ENCODE peak calls at places on chromosomes 2 and 18, in nine cellular contexts. O, V, P, C, U, K, I, M and R are unnamed samples. For H3K4me1, the result is how much of the 10 kb centered on the place peaks cover.

GRCh38 chr2:202052235-202052634 is 18.6 kb downstream of the FZD7 start:
- DNase-seq in C (no peak), V (no peak), P (no peak), M (no peak), I (no peak), U (no peak), K (no peak), O (no peak), R (no peak)

GRCh38 chr2:212328129-212328528 is 210.5 kb downstream of the ERBB4 start:
- DNase-seq in V (no peak), I (peak), P (no peak), U (no peak), K (no peak), M (no peak), C (no peak), O (no peak), R (no peak)

GRCh38 chr2:127217470-127218325 is 2.4 kb downstream of the CYP27C1 start:
- DNase-seq in O (no peak), C (no peak), K (no peak), V (no peak), I (no peak), U (peak), P (peak), M (no peak), R (no peak)

GRCh38 chr2:29837925-29838324 is 83.5 kb downstream of the ALK start:
- DNase-seq in C (no peak), M (no peak), I (no peak), V (no peak), O (no peak), U (no peak), K (no peak), P (no peak), R (no peak)

GRCh38 chr18:23921716-23922285 is 92.8 kb upstream of the TTC39C start:
- DNase-seq in V (no peak), P (no peak), K (no peak), C (no peak), I (no peak), U (no peak), M (no peak), O (no peak), R (no peak)

GRCh38 chr2:231884438-231885140 is 41.6 kb downstream of the NPPC start:
- DNase-seq in K (no peak), M (no peak), U (no peak), O (no peak), V (no peak), C (no peak), P (no peak), I (no peak), R (no peak)

GRCh38 chr2:131040661-131041401 is 52.4 kb downstream of the FAM168B start:
- DNase-seq in V (peak), U (no peak), C (no peak), M (no peak), I (no peak), P (no peak), O (no peak), K (no peak), R (no peak)

GRCh38 chr18:79791141-79791972 is 6.4 kb upstream of the KCNG2 start:
- DNase-seq in O (peak), V (no peak), C (no peak), K (no peak), P (peak), M (peak), U (peak), I (no peak), R (peak)

GRCh38 chr2:109348645-109349554 is 219.9 kb downstream of the SH3RF3 start:
- DNase-seq in C (no peak), O (peak), I (no peak), U (no peak), V (no peak), K (no peak), P (no peak), M (no peak), R (no peak)

GRCh38 chr18:63317982-63318881 is 1.3 kb downstream of the BCL2 start:
- DNase-seq in I (peak), C (peak), U (no peak), V (peak), M (peak), K (no peak), P (no peak), O (peak), R (peak)

GRCh38 chr18:59056706-59057492 is 82.8 kb upstream of the SEC11C start:
- DNase-seq in V (peak), K (no peak), O (peak), U (peak), P (peak), C (no peak), M (peak), I (peak), R (peak)

GRCh38 chr2:217162533-217162932 is 302.7 kb upstream of the TNP1 start:
- DNase-seq in K (no peak), O (no peak), P (peak), V (no peak), U (no peak), I (no peak), M (no peak), C (no peak), R (no peak)

GRCh38 chr2:3868012-3868411 is 164.6 kb downstream of the DCDC2C start:
- DNase-seq in K (no peak), O (no peak), V (no peak), U (no peak), I (no peak), M (no peak), C (no peak), P (no peak), R (no peak)

GRCh38 chr2:130830538-130830937 is 6.2 kb upstream of the ARHGEF4 start:
- DNase-seq in P (no peak), M (no peak), K (no peak), U (no peak), V (no peak), O (no peak), C (no peak), I (no peak), R (no peak)

GRCh38 chr2:52194342-52194741 is 1162.4 kb upstream of the NRXN1 start:
- DNase-seq in O (no peak), I (no peak), M (no peak), P (no peak), U (no peak), V (no peak), K (no peak), C (no peak), R (no peak)

GRCh38 chr18:6601241-6601640 is 128.3 kb upstream of the ARHGAP28 start:
- DNase-seq in C (no peak), M (no peak), P (no peak), O (no peak), I (no peak), V (no peak), K (no peak), U (no peak), R (no peak)

GRCh38 chr18:80104364-80104779 is 4.7 kb upstream of the ADNP2 start:
- DNase-seq in C (no peak), V (no peak), U (no peak), O (no peak), K (no peak), P (no peak), M (no peak), I (no peak), R (no peak)

GRCh38 chr2:105749583-105750399 is 5.1 kb downstream of the NCK2 start:
- DNase-seq in M (no peak), V (no peak), K (no peak), O (no peak), C (no peak), P (peak), I (no peak), U (no peak), R (no peak)

GRCh38 chr2:170929686-170930050 is 615 bp downstream of the GORASP2 start:
- DNase-seq in M (peak), I (peak), O (peak), U (peak), C (peak), V (peak), K (no peak), P (peak), R (no peak)

GRCh38 chr18:11482271-11482670 is 127.1 kb upstream of the SLC35G4 start:
- DNase-seq in M (no peak), C (no peak), K (no peak), V (no peak), U (no peak), P (peak), O (no peak), I (no peak), R (no peak)

GRCh38 chr2:165957030-165957675 is 3.6 kb upstream of the TTC21B start:
- DNase-seq in P (no peak), I (no peak), C (no peak), O (peak), K (no peak), M (peak), U (no peak), V (peak), R (no peak)

GRCh38 chr2:157696036-157696435 is 67.4 kb upstream of the ACVR1C start:
- DNase-seq in K (no peak), M (no peak), V (no peak), I (no peak), O (no peak), P (peak), C (no peak), U (no peak), R (no peak)

GRCh38 chr18:48217306-48218250 is 191.6 kb downstream of the ZBTB7C start:
- DNase-seq in I (no peak), O (no peak), U (no peak), V (no peak), P (no peak), C (no peak), K (no peak), M (no peak), R (no peak)

GRCh38 chr2:33477473-33478468 is 1.3 kb downstream of the RASGRP3 start:
- DNase-seq in K (no peak), P (no peak), U (no peak), C (no peak), I (peak), O (peak), M (peak), V (peak), R (peak)

GRCh38 chr2:220469201-220469600 is 841.8 kb downstream of the SLC4A3 start:
- DNase-seq in I (no peak), P (peak), V (no peak), K (no peak), C (no peak), U (peak), O (no peak), M (no peak), R (no peak)

GRCh38 chr2:172052000-172052983 is 33.0 kb upstream of the DLX1 start:
- DNase-seq in V (no peak), O (no peak), C (no peak), I (no peak), K (no peak), M (no peak), U (no peak), P (peak), R (no peak)

GRCh38 chr2:8558096-8558495 is 123.8 kb upstream of the ID2 start:
- DNase-seq in O (no peak), C (no peak), M (peak), P (no peak), K (no peak), I (no peak), U (no peak), V (no peak), R (peak)

GRCh38 chr18:49678440-49678839 is 116.6 kb downstream of the LIPG start:
- DNase-seq in P (no peak), K (no peak), U (no peak), O (no peak), M (no peak), V (no peak), I (no peak), C (no peak), R (no peak)

GRCh38 chr2:134120718-134121630 is 132.9 kb upstream of the MGAT5 start:
- DNase-seq in P (peak), U (peak), V (peak), K (peak), C (peak), M (peak), I (peak), O (peak), R (peak)

GRCh38 chr18:50099725-50100414 is 95.1 kb downstream of the MYO5B start:
- DNase-seq in I (no peak), C (no peak), O (no peak), M (no peak), P (peak), U (no peak), V (no peak), K (no peak), R (no peak)

GRCh38 chr2:218396688-218397501 is 2.8 kb upstream of the CTDSP1 start:
- DNase-seq in K (no peak), I (peak), V (peak), C (peak), M (peak), P (peak), O (peak), U (peak), R (peak)

GRCh38 chr2:232927041-232927792 is 57.2 kb downstream of the SNORC start:
- DNase-seq in V (no peak), K (no peak), U (peak), M (no peak), C (no peak), I (peak), O (peak), P (peak), R (no peak)

GRCh38 chr2:20471148-20471547 is 24.3 kb downstream of the RHOB start:
- DNase-seq in P (no peak), V (no peak), U (no peak), K (no peak), I (no peak), O (no peak), M (no peak), C (no peak), R (no peak)

GRCh38 chr2:73009177-73009839 is 62.2 kb downstream of the SFXN5 start:
- DNase-seq in K (no peak), M (no peak), O (no peak), P (no peak), U (no peak), C (no peak), I (no peak), V (peak), R (no peak)

GRCh38 chr2:42296226-42296625 is 64.8 kb downstream of the COX7A2L start:
- DNase-seq in V (no peak), M (no peak), P (no peak), C (no peak), I (no peak), O (no peak), K (no peak), U (no peak), R (no peak)

GRCh38 chr2:66521459-66521858 is 86.5 kb downstream of the MEIS1 start:
- DNase-seq in U (no peak), K (no peak), I (no peak), M (no peak), V (no peak), C (no peak), P (no peak), O (no peak), R (no peak)

GRCh38 chr2:45178359-45178758 is 169.1 kb upstream of the SIX2 start:
- DNase-seq in U (no peak), V (no peak), P (no peak), K (no peak), O (no peak), I (no peak), M (no peak), C (no peak), R (no peak)
- H3K4me1 ChIP-seq in U (under half), V (under half), P (under half), K (under half), O (under half), I (under half), M (under half), C (under half), R (under half)

DNA sequence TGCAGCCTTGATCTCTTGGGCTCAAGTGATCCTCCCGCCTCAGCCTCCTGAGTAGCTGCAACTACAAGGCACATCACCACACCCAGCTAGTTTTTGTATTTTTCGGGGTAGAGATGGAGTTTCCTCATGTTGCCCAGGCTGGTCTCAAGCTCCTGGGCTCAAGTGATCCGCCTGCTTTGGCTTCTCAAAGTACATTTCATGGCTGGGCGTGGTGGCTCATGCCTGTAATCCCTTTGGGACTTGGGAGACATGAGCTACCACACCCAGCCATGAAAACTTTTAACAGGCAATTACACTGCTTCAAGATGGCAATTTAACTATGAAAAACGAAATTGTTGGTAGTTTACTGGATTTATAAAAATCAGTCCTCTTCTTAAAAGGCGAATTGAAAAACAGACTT is 69.7 kb downstream of the MEP1B start:
- DNase-seq in V (no peak), K (no peak), P (no peak), M (no peak), U (no peak), C (no peak), O (no peak), I (peak), R (no peak)
- H3K4me1 ChIP-seq in V (under half), K (under half), P (under half), M (under half), U (under half), C (under half), O (under half), I (under half), R (under half)

GRCh38 chr18:45342166-45342565 is 273.1 kb upstream of the SLC14A2 start:
- DNase-seq in O (no peak), K (no peak), C (no peak), V (no peak), P (no peak), I (no peak), M (no peak), U (no peak), R (no peak)

GRCh38 chr18:45340884-45341283 is 274.4 kb upstream of the SLC14A2 start:
- DNase-seq in O (no peak), P (no peak), I (no peak), V (no peak), M (no peak), U (no peak), C (no peak), K (no peak), R (no peak)

GRCh38 chr18:45341454-45341853 is 273.8 kb upstream of the SLC14A2 start:
- DNase-seq in U (no peak), M (no peak), I (no peak), C (no peak), O (no peak), P (no peak), V (no peak), K (no peak), R (no peak)

GRCh38 chr18:45342653-45343052 is 272.6 kb upstream of the SLC14A2 start:
- DNase-seq in M (no peak), O (no peak), K (no peak), C (no peak), P (no peak), V (no peak), U (no peak), I (no peak), R (no peak)

DNA sequence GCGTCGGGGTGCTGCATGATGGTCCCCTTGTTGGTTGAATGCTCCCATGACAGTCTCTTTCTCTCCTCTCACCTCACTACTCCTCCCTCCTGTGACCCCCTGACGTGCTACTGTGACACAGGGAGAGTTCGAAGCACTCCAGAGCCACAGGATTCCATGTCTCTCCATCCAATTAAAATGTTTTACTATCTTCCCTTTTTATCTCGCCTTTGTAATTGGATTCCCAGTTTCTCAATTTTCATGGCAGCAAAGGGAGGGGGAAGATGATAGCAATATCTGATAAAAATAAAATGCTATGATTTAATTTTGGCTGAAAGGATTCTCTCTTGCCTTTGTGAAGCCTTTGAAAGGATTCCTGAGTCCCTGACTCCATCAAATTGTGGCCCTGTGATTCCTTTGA is 271.9 kb upstream of the SLC14A2 start:
- DNase-seq in P (no peak), O (no peak), I (no peak), M (no peak), V (no peak), K (no peak), U (no peak), C (no peak), R (no peak)
- H3K4me1 ChIP-seq in P (under half), O (under half), I (under half), M (under half), V (under half), K (under half), U (under half), C (under half), R (under half)

GRCh38 chr2:236163483-236164200 is 4.5 kb downstream of the GBX2 start:
- DNase-seq in O (no peak), M (no peak), C (no peak), I (no peak), U (no peak), V (no peak), K (no peak), P (no peak), R (no peak)

GRCh38 chr2:236166157-236166780 is 1.9 kb downstream of the GBX2 start:
- DNase-seq in C (no peak), I (no peak), V (no peak), P (no peak), U (no peak), K (no peak), M (no peak), O (no peak), R (no peak)

GRCh38 chr2:236165491-236166156 is 2.6 kb downstream of the GBX2 start:
- DNase-seq in I (no peak), M (no peak), V (no peak), U (no peak), K (no peak), P (no peak), O (no peak), C (no peak), R (no peak)

GRCh38 chr2:236164201-236164982 is 3.8 kb downstream of the GBX2 start:
- DNase-seq in K (no peak), P (peak), C (no peak), U (no peak), I (no peak), V (no peak), M (no peak), O (no peak), R (no peak)

GRCh38 chr2:236164983-236165301 is 3.2 kb downstream of the GBX2 start:
- DNase-seq in I (no peak), M (no peak), U (no peak), V (no peak), O (no peak), K (no peak), C (no peak), P (no peak), R (no peak)
- H3K4me1 ChIP-seq in I (under half), M (under half), U (under half), V (under half), O (under half), K (half or more), C (under half), P (under half), R (half or more)